ENCODE peak calls at places on chromosome X, in eight cellular contexts. B is NCI-H1436; W is ACHN; S is keratinocyte; Z is BJ; L is stimulated activated naive CD8-positive, alpha-beta T cell treated with anti-CD3 and anti-CD28 coated beads, Interleukin-15, Interleukin-2, amounts not matched to agents 100 U/mL and 50 U/mL, for 24 hours; P is MCF 10A; J is EL. C is an unnamed sample.

GRCh38 chrX:12309040-12309732 is 170.9 kb downstream of the FRMPD4 start:
- DNase-seq in B (no peak), W (no peak), S (no peak), Z (no peak), L (no peak), P (no peak), J (no peak), C (no peak)

GRCh38 chrX:128436397-128437103 is 384.3 kb upstream of the ACTRT1 start:
- DNase-seq in B (no peak), W (no peak), S (no peak), Z (no peak), L (no peak), P (no peak), J (no peak), C (no peak)

GRCh38 chrX:102345916-102346315 is 93.9 kb downstream of the NXF2B start:
- DNase-seq in B (no peak), W (peak; percentile 28), S (no peak), Z (no peak), L (peak; percentile 68), P (peak; percentile 69), J (peak; percentile 42), C (peak; percentile 13)

GRCh38 chrX:97308161-97308560 is 424.5 kb downstream of the RPA4 start:
- DNase-seq in B (no peak), W (no peak), S (no peak), Z (no peak), L (no peak), P (no peak), J (peak; percentile 66), C (no peak)

GRCh38 chrX:18149454-18149853 is 71.2 kb downstream of the BEND2 start:
- DNase-seq in B (no peak), W (peak; percentile 0), S (no peak), Z (no peak), L (no peak), P (no peak), J (no peak), C (no peak)

GRCh38 chrX:136528645-136529315 is 3.2 kb upstream of the VGLL1 start:
- DNase-seq in B (peak; percentile 19), W (peak; percentile 23), S (no peak), Z (no peak), L (no peak), P (peak; percentile 11), J (no peak), C (peak; percentile 30)

GRCh38 chrX:46770817-46771163 is 11.9 kb upstream of the SLC9A7 start:
- DNase-seq in B (no peak), W (peak; percentile 51), S (no peak), Z (peak; percentile 63), L (no peak), P (peak; percentile 79), J (peak; percentile 83), C (peak; percentile 48)

GRCh38 chrX:24178441-24178840 is 28.9 kb downstream of the ZFX start:
- DNase-seq in B (no peak), W (no peak), S (no peak), Z (no peak), L (no peak), P (no peak), J (no peak), C (no peak)

GRCh38 chrX:32397562-32398216 is 813.7 kb downstream of the DMD start:
- DNase-seq in B (no peak), W (no peak), S (no peak), Z (no peak), L (no peak), P (no peak), J (no peak), C (no peak)

GRCh38 chrX:119676949-119677653 is 15.9 kb downstream of the SEPTIN6 start:
- DNase-seq in B (no peak), W (no peak), S (no peak), Z (no peak), L (no peak), P (no peak), J (no peak), C (no peak)

GRCh38 chrX:19640693-19641374 is 125.5 kb upstream of the MAP3K15 start:
- DNase-seq in B (no peak), W (no peak), S (no peak), Z (no peak), L (no peak), P (no peak), J (no peak), C (no peak)

GRCh38 chrX:69136546-69137331 is 28.5 kb downstream of the PJA1 start:
- DNase-seq in B (no peak), W (no peak), S (no peak), Z (no peak), L (no peak), P (no peak), J (no peak), C (no peak)

GRCh38 chrX:56759736-56760409 is 30.8 kb downstream of the NBDY start:
- DNase-seq in B (no peak), W (no peak), S (no peak), Z (no peak), L (no peak), P (no peak), J (no peak), C (no peak)